ENCODE peak calls at places on chromosomes 7 and 10, in seven cellular contexts. One of them, this sample, is unnamed.

GRCh38 chr7:141737118-141737835 is 881 bp upstream of the SSBP1 start:
- DNase-seq in psoas muscle: no peak
- DNase-seq in CD4-positive, alpha-beta T cell: no peak
- DNase-seq in mesendoderm: no peak
- DNase-seq in endodermal cell: no peak
- DNase-seq in CD8-positive, alpha-beta memory T cell: peak; percentile 34
- DNase-seq in dorsolateral prefrontal cortex: no peak
- DNase-seq in this sample: peak; percentile 14

GRCh38 chr7:93559624-93560491 is 14.7 kb downstream of the CALCR start:
- DNase-seq in psoas muscle: no peak
- DNase-seq in CD4-positive, alpha-beta T cell: no peak
- DNase-seq in mesendoderm: no peak
- DNase-seq in endodermal cell: no peak
- DNase-seq in CD8-positive, alpha-beta memory T cell: no peak
- DNase-seq in dorsolateral prefrontal cortex: no peak
- DNase-seq in this sample: no peak

GRCh38 chr7:111903797-111904196 is 302.4 kb downstream of the DOCK4 start:
- DNase-seq in psoas muscle: no peak
- DNase-seq in CD4-positive, alpha-beta T cell: no peak
- DNase-seq in mesendoderm: no peak
- DNase-seq in endodermal cell: no peak
- DNase-seq in CD8-positive, alpha-beta memory T cell: no peak
- DNase-seq in dorsolateral prefrontal cortex: no peak
- DNase-seq in this sample: no peak

GRCh38 chr10:44399478-44400451 is 14.9 kb upstream of the CXCL12 start:
- DNase-seq in psoas muscle: no peak
- DNase-seq in CD4-positive, alpha-beta T cell: no peak
- DNase-seq in mesendoderm: no peak
- DNase-seq in endodermal cell: peak; percentile 58
- DNase-seq in CD8-positive, alpha-beta memory T cell: no peak
- DNase-seq in dorsolateral prefrontal cortex: no peak
- DNase-seq in this sample: no peak

GRCh38 chr10:70441161-70441876 is at the start of gene NODAL:
- DNase-seq in psoas muscle: no peak
- DNase-seq in CD4-positive, alpha-beta T cell: no peak
- DNase-seq in mesendoderm: peak; percentile 81
- DNase-seq in endodermal cell: peak; percentile 86
- DNase-seq in CD8-positive, alpha-beta memory T cell: peak; percentile 14
- DNase-seq in dorsolateral prefrontal cortex: no peak
- DNase-seq in this sample: no peak

GRCh38 chr10:103566536-103566935 is 73.0 kb downstream of the NEURL1 start:
- DNase-seq in psoas muscle: no peak
- DNase-seq in CD4-positive, alpha-beta T cell: no peak
- DNase-seq in mesendoderm: no peak
- DNase-seq in endodermal cell: no peak
- DNase-seq in CD8-positive, alpha-beta memory T cell: no peak
- DNase-seq in dorsolateral prefrontal cortex: no peak
- DNase-seq in this sample: no peak

GRCh38 chr10:133278577-133279265 is 2.1 kb upstream of the ADAM8 start:
- DNase-seq in psoas muscle: peak; percentile 74
- DNase-seq in CD4-positive, alpha-beta T cell: peak; percentile 49
- DNase-seq in mesendoderm: no peak
- DNase-seq in endodermal cell: no peak
- DNase-seq in CD8-positive, alpha-beta memory T cell: no peak
- DNase-seq in dorsolateral prefrontal cortex: no peak
- DNase-seq in this sample: peak; percentile 70

GRCh38 chr7:39951156-39951942 is 1.3 kb downstream of the CDK13 start:
- DNase-seq in psoas muscle: peak; percentile 82
- DNase-seq in CD4-positive, alpha-beta T cell: peak; percentile 69
- DNase-seq in mesendoderm: peak; percentile 88
- DNase-seq in endodermal cell: peak; percentile 88
- DNase-seq in CD8-positive, alpha-beta memory T cell: peak; percentile 74
- DNase-seq in dorsolateral prefrontal cortex: peak; percentile 26
- DNase-seq in this sample: peak; percentile 86

GRCh38 chr7:7183833-7184463 is 1.6 kb downstream of the C1GALT1 start:
- DNase-seq in psoas muscle: no peak
- DNase-seq in CD4-positive, alpha-beta T cell: no peak
- DNase-seq in mesendoderm: no peak
- DNase-seq in endodermal cell: no peak
- DNase-seq in CD8-positive, alpha-beta memory T cell: no peak
- DNase-seq in dorsolateral prefrontal cortex: no peak
- DNase-seq in this sample: no peak

GRCh38 chr10:97718178-97718577 is 4.6 kb downstream of the MARVELD1 start:
- DNase-seq in psoas muscle: no peak
- DNase-seq in CD4-positive, alpha-beta T cell: no peak
- DNase-seq in mesendoderm: no peak
- DNase-seq in endodermal cell: no peak
- DNase-seq in CD8-positive, alpha-beta memory T cell: no peak
- DNase-seq in dorsolateral prefrontal cortex: no peak
- DNase-seq in this sample: no peak

GRCh38 chr7:139725077-139725476 is 52.7 kb downstream of the HIPK2 start:
- DNase-seq in psoas muscle: no peak
- DNase-seq in CD4-positive, alpha-beta T cell: no peak
- DNase-seq in mesendoderm: no peak
- DNase-seq in endodermal cell: peak; percentile 36
- DNase-seq in CD8-positive, alpha-beta memory T cell: no peak
- DNase-seq in dorsolateral prefrontal cortex: no peak
- DNase-seq in this sample: no peak

GRCh38 chr7:155368894-155369600 is 71.4 kb downstream of the INSIG1 start:
- DNase-seq in psoas muscle: peak; percentile 30
- DNase-seq in CD4-positive, alpha-beta T cell: peak; percentile 14
- DNase-seq in mesendoderm: no peak
- DNase-seq in endodermal cell: no peak
- DNase-seq in CD8-positive, alpha-beta memory T cell: no peak
- DNase-seq in dorsolateral prefrontal cortex: no peak
- DNase-seq in this sample: no peak

GRCh38 chr7:157674715-157675426 is 338.1 kb downstream of the DNAJB6 start:
- DNase-seq in psoas muscle: no peak
- DNase-seq in CD4-positive, alpha-beta T cell: peak; percentile 27
- DNase-seq in mesendoderm: no peak
- DNase-seq in endodermal cell: peak; percentile 17
- DNase-seq in CD8-positive, alpha-beta memory T cell: no peak
- DNase-seq in dorsolateral prefrontal cortex: no peak
- DNase-seq in this sample: no peak

GRCh38 chr7:29955799-29956476 is 33.7 kb downstream of the SCRN1 start:
- DNase-seq in psoas muscle: no peak
- DNase-seq in CD4-positive, alpha-beta T cell: no peak
- DNase-seq in mesendoderm: no peak
- DNase-seq in endodermal cell: no peak
- DNase-seq in CD8-positive, alpha-beta memory T cell: no peak
- DNase-seq in dorsolateral prefrontal cortex: no peak
- DNase-seq in this sample: no peak

GRCh38 chr10:112509558-112510299 is 62.7 kb downstream of the VTI1A start:
- DNase-seq in psoas muscle: no peak
- DNase-seq in CD4-positive, alpha-beta T cell: no peak
- DNase-seq in mesendoderm: no peak
- DNase-seq in endodermal cell: no peak
- DNase-seq in CD8-positive, alpha-beta memory T cell: no peak
- DNase-seq in dorsolateral prefrontal cortex: no peak
- DNase-seq in this sample: no peak

GRCh38 chr7:77783540-77783939 is 14.7 kb downstream of the TMEM60 start:
- DNase-seq in psoas muscle: no peak
- DNase-seq in CD4-positive, alpha-beta T cell: no peak
- DNase-seq in mesendoderm: no peak
- DNase-seq in endodermal cell: no peak
- DNase-seq in CD8-positive, alpha-beta memory T cell: no peak
- DNase-seq in dorsolateral prefrontal cortex: no peak
- DNase-seq in this sample: no peak

GRCh38 chr10:121524138-121524817 is 74.0 kb downstream of the FGFR2 start:
- DNase-seq in psoas muscle: no peak
- DNase-seq in CD4-positive, alpha-beta T cell: no peak
- DNase-seq in mesendoderm: no peak
- DNase-seq in endodermal cell: no peak
- DNase-seq in CD8-positive, alpha-beta memory T cell: no peak
- DNase-seq in dorsolateral prefrontal cortex: no peak
- DNase-seq in this sample: no peak

GRCh38 chr10:121527690-121528089 is 70.6 kb downstream of the FGFR2 start:
- DNase-seq in psoas muscle: no peak
- DNase-seq in CD4-positive, alpha-beta T cell: no peak
- DNase-seq in mesendoderm: peak; percentile 96
- DNase-seq in endodermal cell: peak; percentile 79
- DNase-seq in CD8-positive, alpha-beta memory T cell: no peak
- DNase-seq in dorsolateral prefrontal cortex: no peak
- DNase-seq in this sample: peak; percentile 57

GRCh38 chr10:121525276-121526039 is 72.8 kb downstream of the FGFR2 start:
- DNase-seq in psoas muscle: no peak
- DNase-seq in CD4-positive, alpha-beta T cell: no peak
- DNase-seq in mesendoderm: no peak
- DNase-seq in endodermal cell: no peak
- DNase-seq in CD8-positive, alpha-beta memory T cell: no peak
- DNase-seq in dorsolateral prefrontal cortex: no peak
- DNase-seq in this sample: peak; percentile 20

GRCh38 chr10:121526801-121527221 is 71.4 kb downstream of the FGFR2 start:
- DNase-seq in psoas muscle: no peak
- DNase-seq in CD4-positive, alpha-beta T cell: no peak
- DNase-seq in mesendoderm: no peak
- DNase-seq in endodermal cell: no peak
- DNase-seq in CD8-positive, alpha-beta memory T cell: no peak
- DNase-seq in dorsolateral prefrontal cortex: no peak
- DNase-seq in this sample: no peak

DNA sequence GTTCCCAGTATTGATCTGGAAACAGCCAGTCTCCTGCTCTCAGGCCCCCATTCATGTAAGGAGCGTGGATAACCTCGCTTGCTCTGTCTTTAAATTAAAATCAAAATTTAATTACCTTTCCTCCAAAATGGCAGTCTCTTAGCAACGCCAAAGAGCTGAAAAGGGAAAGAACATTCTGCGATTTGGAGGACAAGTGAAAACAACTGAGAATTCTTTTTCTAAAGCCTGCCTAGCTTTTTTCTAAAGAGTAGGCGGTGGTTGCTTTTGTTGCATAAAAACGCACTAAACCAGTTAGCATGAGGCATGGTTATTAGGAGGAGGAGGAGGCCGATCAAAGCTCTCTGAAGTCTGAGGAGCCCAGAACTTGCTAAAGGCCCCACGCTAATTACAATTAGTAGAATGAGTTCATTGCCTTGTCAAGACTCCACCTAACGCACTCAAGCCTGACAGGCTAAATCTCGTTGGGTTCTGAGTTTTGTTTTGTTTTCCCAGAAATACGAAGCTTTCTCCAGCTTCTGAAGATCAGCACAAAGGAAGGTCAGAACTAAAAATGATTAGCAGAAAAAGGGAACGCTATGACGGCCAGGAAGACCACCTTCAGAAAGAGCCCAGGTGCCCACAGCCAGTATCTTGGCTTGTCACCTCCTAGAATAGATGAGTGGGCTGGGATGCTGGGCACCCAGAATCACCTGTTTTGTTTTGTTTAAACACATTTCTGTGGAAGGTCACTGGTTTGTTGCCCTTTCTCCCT is 72.0 kb downstream of the FGFR2 start:
- DNase-seq in psoas muscle: no peak
- DNase-seq in CD4-positive, alpha-beta T cell: no peak
- DNase-seq in mesendoderm: no peak
- DNase-seq in endodermal cell: no peak
- DNase-seq in CD8-positive, alpha-beta memory T cell: no peak
- DNase-seq in dorsolateral prefrontal cortex: no peak
- DNase-seq in this sample: no peak
- H3K27me3 ChIP-seq in psoas muscle: no peaks in the 10 kb centered on the region
- H3K27me3 ChIP-seq in CD4-positive, alpha-beta T cell: no peaks in the 10 kb centered on the region
- H3K27me3 ChIP-seq in mesendoderm: no peaks in the 10 kb centered on the region
- H3K27me3 ChIP-seq in endodermal cell: no peaks in the 10 kb centered on the region
- H3K27me3 ChIP-seq in CD8-positive, alpha-beta memory T cell: no peaks in the 10 kb centered on the region
- H3K27me3 ChIP-seq in dorsolateral prefrontal cortex: no peaks in the 10 kb centered on the region
- H3K27me3 ChIP-seq in this sample: no peaks in the 10 kb centered on the region

DNA sequence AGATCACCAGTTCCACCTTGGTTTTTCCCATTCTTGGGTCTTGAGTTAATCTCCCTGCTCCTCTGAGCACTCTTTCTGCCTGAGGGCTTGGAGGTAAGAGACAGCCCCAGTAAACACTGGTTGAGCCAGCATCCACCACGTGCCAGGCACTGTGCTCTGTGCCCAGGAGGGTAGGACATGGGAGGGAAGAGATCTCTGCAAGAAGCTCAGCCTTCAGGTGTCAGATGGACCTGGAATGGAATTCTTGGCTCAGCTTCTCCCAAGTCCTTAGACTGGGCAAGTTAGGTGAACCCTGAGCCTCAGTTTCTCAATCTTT is 2.5 kb downstream of the ZYX start:
- DNase-seq in psoas muscle: no peak
- DNase-seq in CD4-positive, alpha-beta T cell: no peak
- DNase-seq in mesendoderm: no peak
- DNase-seq in endodermal cell: no peak
- DNase-seq in CD8-positive, alpha-beta memory T cell: no peak
- DNase-seq in dorsolateral prefrontal cortex: no peak
- DNase-seq in this sample: peak; percentile 9
- H3K27ac ChIP-seq in psoas muscle: peak overlapping the region; percentile 100
- H3K27ac ChIP-seq in CD4-positive, alpha-beta T cell: no peak overlapping the region
- H3K27ac ChIP-seq in mesendoderm: no peak overlapping the region
- H3K27ac ChIP-seq in endodermal cell: no peak overlapping the region
- H3K27ac ChIP-seq in CD8-positive, alpha-beta memory T cell: no peak overlapping the region
- H3K27ac ChIP-seq in dorsolateral prefrontal cortex: peak overlapping the region; percentile 11
- H3K27ac ChIP-seq in this sample: no peak overlapping the region

GRCh38 chr7:108456845-108457540 is 757 bp upstream of the NRCAM start:
- DNase-seq in psoas muscle: no peak
- DNase-seq in CD4-positive, alpha-beta T cell: no peak
- DNase-seq in mesendoderm: peak; percentile 26
- DNase-seq in endodermal cell: peak; percentile 62
- DNase-seq in CD8-positive, alpha-beta memory T cell: no peak
- DNase-seq in dorsolateral prefrontal cortex: no peak
- DNase-seq in this sample: no peak
- H3K27me3 ChIP-seq in psoas muscle: peaks cover 14% of the 10 kb centered on the region
- H3K27me3 ChIP-seq in CD4-positive, alpha-beta T cell: peaks cover 52% of the 10 kb centered on the region
- H3K27me3 ChIP-seq in mesendoderm: peaks cover 5% of the 10 kb centered on the region
- H3K27me3 ChIP-seq in endodermal cell: peaks cover 38% of the 10 kb centered on the region
- H3K27me3 ChIP-seq in CD8-positive, alpha-beta memory T cell: peaks cover 26% of the 10 kb centered on the region
- H3K27me3 ChIP-seq in dorsolateral prefrontal cortex: no peaks in the 10 kb centered on the region
- H3K27me3 ChIP-seq in this sample: peaks cover 68% of the 10 kb centered on the region

GRCh38 chr10:34378297-34378696 is 436.8 kb downstream of the PARD3 start:
- DNase-seq in psoas muscle: no peak
- DNase-seq in CD4-positive, alpha-beta T cell: no peak
- DNase-seq in mesendoderm: no peak
- DNase-seq in endodermal cell: no peak
- DNase-seq in CD8-positive, alpha-beta memory T cell: no peak
- DNase-seq in dorsolateral prefrontal cortex: no peak
- DNase-seq in this sample: no peak

GRCh38 chr10:34384363-34384762 is 430.7 kb downstream of the PARD3 start:
- DNase-seq in psoas muscle: no peak
- DNase-seq in CD4-positive, alpha-beta T cell: no peak
- DNase-seq in mesendoderm: no peak
- DNase-seq in endodermal cell: no peak
- DNase-seq in CD8-positive, alpha-beta memory T cell: no peak
- DNase-seq in dorsolateral prefrontal cortex: no peak
- DNase-seq in this sample: no peak

GRCh38 chr10:34377833-34378232 is 437.3 kb downstream of the PARD3 start:
- DNase-seq in psoas muscle: no peak
- DNase-seq in CD4-positive, alpha-beta T cell: no peak
- DNase-seq in mesendoderm: peak; percentile 27
- DNase-seq in endodermal cell: peak; percentile 61
- DNase-seq in CD8-positive, alpha-beta memory T cell: no peak
- DNase-seq in dorsolateral prefrontal cortex: no peak
- DNase-seq in this sample: no peak

DNA sequence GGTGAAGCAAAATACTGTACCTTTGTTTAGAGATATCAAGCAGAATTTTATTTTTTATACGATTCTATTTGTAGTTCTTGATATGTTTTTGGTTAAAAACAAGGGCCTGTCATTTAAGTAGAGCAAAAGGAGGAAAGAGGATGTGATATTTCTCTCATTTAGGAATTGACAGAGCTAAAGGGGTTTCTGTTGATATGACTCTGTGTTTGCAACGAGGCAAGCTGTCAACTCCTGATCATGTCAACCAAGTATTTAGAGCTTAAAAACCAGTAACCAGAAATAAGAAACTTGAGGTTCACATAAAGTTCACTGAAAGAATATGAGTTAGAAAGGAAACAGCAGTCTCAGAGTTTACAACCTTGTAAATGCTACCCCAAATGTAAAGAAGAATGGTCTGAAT is 434.3 kb downstream of the PARD3 start:
- DNase-seq in psoas muscle: no peak
- DNase-seq in CD4-positive, alpha-beta T cell: no peak
- DNase-seq in mesendoderm: no peak
- DNase-seq in endodermal cell: no peak
- DNase-seq in CD8-positive, alpha-beta memory T cell: no peak
- DNase-seq in dorsolateral prefrontal cortex: no peak
- DNase-seq in this sample: no peak
- H3K27ac ChIP-seq in psoas muscle: no peak overlapping the region
- H3K27ac ChIP-seq in CD4-positive, alpha-beta T cell: no peak overlapping the region
- H3K27ac ChIP-seq in mesendoderm: no peak overlapping the region
- H3K27ac ChIP-seq in endodermal cell: no peak overlapping the region
- H3K27ac ChIP-seq in CD8-positive, alpha-beta memory T cell: no peak overlapping the region
- H3K27ac ChIP-seq in dorsolateral prefrontal cortex: no peak overlapping the region
- H3K27ac ChIP-seq in this sample: no peak overlapping the region

This sample was measured in cardiac muscle cell.